ENCODE peak calls at places on chromosomes 6 and 20, in seven cellular contexts. B is activated CD4-positive, alpha-beta T cell treated with anti-CD3 and anti-CD28 coated beads, Interleukin-2, amount 50 U/mL, for 24 hours; M is endothelial cell of umbilical vein; Q is WERI-Rb-1; O is NCI-H510A treated with DMSO at 0.1 percent for 48 hours; S is T-helper 2 cell; U is EL. X is an unnamed sample.

GRCh38 chr6:161434331-161434730 is 160.5 kb upstream of the AGPAT4 start:
- DNase-seq in B (no peak), M (no peak), Q (no peak), O (no peak), S (no peak), U (peak; percentile 27), X (peak; percentile 40)

GRCh38 chr6:57027301-57027700 is 19.2 kb upstream of the KIAA1586 start:
- DNase-seq in B (no peak), M (no peak), Q (no peak), O (no peak), S (no peak), U (no peak), X (no peak)

GRCh38 chr20:53270792-53271375 is 298.7 kb downstream of the TSHZ2 start:
- DNase-seq in B (no peak), M (no peak), Q (no peak), O (no peak), S (no peak), U (no peak), X (no peak)

GRCh38 chr6:22026160-22026678 is 270.6 kb downstream of the PRL start:
- DNase-seq in B (no peak), M (no peak), Q (no peak), O (no peak), S (no peak), U (no peak), X (no peak)

GRCh38 chr20:38429301-38429700 is 5.8 kb downstream of the SNHG17 start:
- DNase-seq in B (no peak), M (no peak), Q (no peak), O (no peak), S (no peak), U (no peak), X (no peak)

GRCh38 chr6:5214570-5215052 is 46.1 kb downstream of the LYRM4 start:
- DNase-seq in B (no peak), M (peak; percentile 46), Q (peak; percentile 91), O (no peak), S (no peak), U (peak; percentile 22), X (peak; percentile 51)

GRCh38 chr6:34964564-34964963 is 75.5 kb downstream of the ANKS1A start:
- DNase-seq in B (no peak), M (no peak), Q (no peak), O (no peak), S (no peak), U (no peak), X (peak; percentile 14)

GRCh38 chr20:7503501-7503900 is 436.8 kb downstream of the HAO1 start:
- DNase-seq in B (no peak), M (no peak), Q (no peak), O (no peak), S (no peak), U (no peak), X (no peak)

GRCh38 chr20:39986231-39986904 is 702.7 kb downstream of the MAFB start:
- DNase-seq in B (no peak), M (no peak), Q (no peak), O (peak; percentile 76), S (no peak), U (peak; percentile 55), X (peak; percentile 80)

GRCh38 chr6:90537723-90538407 is 49.0 kb downstream of the MAP3K7 start:
- DNase-seq in B (no peak), M (no peak), Q (no peak), O (no peak), S (no peak), U (peak; percentile 54), X (peak; percentile 23)

GRCh38 chr20:5973971-5974370 is 23.5 kb downstream of the MCM8 start:
- DNase-seq in B (no peak), M (no peak), Q (no peak), O (no peak), S (no peak), U (no peak), X (no peak)

GRCh38 chr6:35419431-35419830 is 32.7 kb upstream of the FANCE start:
- DNase-seq in B (no peak), M (peak; percentile 75), Q (peak; percentile 60), O (no peak), S (no peak), U (peak; percentile 65), X (peak; percentile 38)